ENCODE peak calls at places on chromosome 10, in eight cellular contexts. C is mesothelial cell of epicardium, Q is AG10803, Z is right lobe of liver, F is adrenal gland, U is Calu3, W is breast epithelium, H is AG04450. K is an unnamed sample.

GRCh38 chr10:70551971-70552422 is 50.5 kb downstream of the PRF1 start:
- DNase-seq in C (no peak), Q (peak), Z (no peak), F (no peak), U (no peak), W (no peak), H (peak), K (no peak)

GRCh38 chr10:1543596-1543995 is 193.7 kb downstream of the ADARB2 start:
- DNase-seq in C (no peak), Q (no peak), Z (no peak), F (no peak), U (no peak), W (peak), H (no peak), K (no peak)

GRCh38 chr10:46225597-46225996 is 61.2 kb upstream of the ANTXRL start:
- DNase-seq in C (no peak), Q (no peak), Z (no peak), F (no peak), U (no peak), W (peak), H (no peak), K (no peak)

GRCh38 chr10:70931168-70931805 is 42.9 kb upstream of the PCBD1 start:
- DNase-seq in C (no peak), Q (peak), Z (no peak), F (no peak), U (peak), W (no peak), H (no peak), K (no peak)

GRCh38 chr10:176677-177076 is 41.4 kb downstream of the ZMYND11 start:
- DNase-seq in C (no peak), Q (no peak), Z (no peak), F (no peak), U (no peak), W (no peak), H (no peak), K (no peak)

GRCh38 chr10:86294346-86295265 is 72.0 kb downstream of the GRID1 start:
- DNase-seq in C (no peak), Q (no peak), Z (no peak), F (no peak), U (no peak), W (peak), H (no peak), K (no peak)

GRCh38 chr10:69315100-69315542 is 36.8 kb downstream of the HK1 start:
- DNase-seq in C (no peak), Q (no peak), Z (no peak), F (no peak), U (no peak), W (no peak), H (no peak), K (no peak)

GRCh38 chr10:30581779-30582380 is 47.7 kb downstream of the LYZL2 start:
- DNase-seq in C (no peak), Q (peak), Z (no peak), F (peak), U (peak), W (no peak), H (peak), K (no peak)

GRCh38 chr10:91391915-91392314 is 18.2 kb upstream of the HECTD2 start:
- DNase-seq in C (no peak), Q (no peak), Z (no peak), F (no peak), U (no peak), W (no peak), H (no peak), K (no peak)

GRCh38 chr10:119330342-119330741 is 123.0 kb downstream of the GRK5 start:
- DNase-seq in C (no peak), Q (no peak), Z (no peak), F (no peak), U (no peak), W (no peak), H (no peak), K (no peak)

GRCh38 chr10:25175527-25176420 is 973 bp downstream of the GPR158 start:
- DNase-seq in C (peak), Q (no peak), Z (no peak), F (no peak), U (no peak), W (no peak), H (no peak), K (peak)

GRCh38 chr10:132964231-132964630 is 21.9 kb upstream of the CFAP46 start:
- DNase-seq in C (no peak), Q (no peak), Z (no peak), F (no peak), U (no peak), W (peak), H (no peak), K (peak)

GRCh38 chr10:67011981-67012380 is 86.1 kb downstream of the LRRTM3 start:
- DNase-seq in C (no peak), Q (no peak), Z (no peak), F (no peak), U (no peak), W (no peak), H (no peak), K (no peak)

GRCh38 chr10:13984647-13985155 is 346.0 kb downstream of the FRMD4A start:
- DNase-seq in C (no peak), Q (peak), Z (no peak), F (no peak), U (no peak), W (no peak), H (peak), K (no peak)

GRCh38 chr10:77877461-77878344 is 48.9 kb downstream of the DLG5 start:
- DNase-seq in C (no peak), Q (peak), Z (no peak), F (peak), U (no peak), W (no peak), H (peak), K (no peak)

GRCh38 chr10:43099928-43100327 is 23.1 kb downstream of the RET start:
- DNase-seq in C (no peak), Q (no peak), Z (no peak), F (no peak), U (no peak), W (no peak), H (no peak), K (no peak)

GRCh38 chr10:100824886-100825285 is 79.5 kb downstream of the PAX2 start:
- DNase-seq in C (no peak), Q (no peak), Z (no peak), F (no peak), U (no peak), W (peak), H (no peak), K (no peak)

GRCh38 chr10:31004611-31005193 is 27.0 kb downstream of the ZNF438 start:
- DNase-seq in C (no peak), Q (peak), Z (no peak), F (no peak), U (no peak), W (no peak), H (peak), K (no peak)

GRCh38 chr10:105140600-105140999 is 499.5 kb downstream of the SORCS3 start:
- DNase-seq in C (no peak), Q (no peak), Z (no peak), F (no peak), U (no peak), W (no peak), H (no peak), K (no peak)

GRCh38 chr10:103712898-103713498 is 142.4 kb downstream of the SH3PXD2A start:
- DNase-seq in C (peak), Q (peak), Z (peak), F (peak), U (peak), W (peak), H (peak), K (peak)

GRCh38 chr10:103715430-103715829 is 139.9 kb downstream of the SH3PXD2A start:
- DNase-seq in C (no peak), Q (peak), Z (no peak), F (no peak), U (no peak), W (no peak), H (peak), K (peak)

GRCh38 chr10:103713676-103714075 is 141.7 kb downstream of the SH3PXD2A start:
- DNase-seq in C (no peak), Q (no peak), Z (no peak), F (no peak), U (no peak), W (no peak), H (no peak), K (no peak)

GRCh38 chr10:103716206-103717160 is 138.9 kb downstream of the SH3PXD2A start:
- DNase-seq in C (no peak), Q (peak), Z (no peak), F (no peak), U (peak), W (peak), H (no peak), K (peak)

GRCh38 chr10:103714232-103714891 is 141.0 kb downstream of the SH3PXD2A start:
- DNase-seq in C (no peak), Q (no peak), Z (no peak), F (no peak), U (no peak), W (no peak), H (no peak), K (no peak)
- TF ChIP-seq CTCF in C (no peak), Q (no peak), Z (no peak), F (no peak), U (no peak), W (no peak), H (no peak), K (no peak)

DNA sequence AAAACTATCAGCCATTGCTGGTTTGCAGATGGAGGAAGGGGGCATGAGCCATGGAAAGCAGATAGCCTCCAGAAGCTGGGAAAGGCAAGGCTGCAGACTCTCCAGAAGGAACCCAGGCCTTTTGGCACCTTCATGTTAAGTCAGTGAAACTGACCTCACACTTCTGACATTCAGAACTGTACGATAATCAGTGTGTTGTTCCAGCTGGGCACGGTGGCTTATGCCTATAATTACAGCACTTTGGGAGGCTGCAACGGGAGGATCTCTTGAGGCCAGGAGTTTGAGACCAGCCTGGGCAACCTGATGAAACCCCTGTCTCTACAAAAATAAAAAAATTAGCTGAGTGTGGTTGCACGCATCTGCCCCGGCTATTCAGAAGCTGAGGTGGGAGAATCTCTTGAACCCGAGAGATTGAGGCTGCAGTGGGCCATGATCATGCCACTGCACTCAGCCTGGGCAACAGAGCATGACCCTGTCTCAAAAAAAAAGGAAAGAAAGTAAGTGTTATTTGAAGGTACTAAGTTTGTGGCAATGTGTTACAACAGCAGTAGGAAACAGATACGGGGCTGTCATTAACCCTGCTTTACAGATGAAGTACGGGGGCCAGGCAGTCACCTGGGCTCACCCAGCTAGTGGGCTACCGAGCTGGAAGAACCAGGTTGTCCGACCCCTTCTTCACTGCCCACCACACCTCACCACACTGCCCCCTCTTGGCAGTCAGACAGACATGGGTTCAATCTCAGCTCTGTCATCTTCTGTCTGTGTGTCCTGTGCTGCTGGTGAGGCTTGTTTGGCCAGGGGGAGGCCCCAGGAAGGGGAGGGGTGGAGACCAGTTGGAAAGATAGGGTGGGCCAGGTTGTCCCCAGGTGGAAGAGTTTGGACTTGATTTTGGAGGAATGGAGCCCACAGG is 18.3 kb downstream of the CHST3 start:
- DNase-seq in C (no peak), Q (no peak), Z (no peak), F (no peak), U (no peak), W (peak), H (no peak), K (no peak)
- TF ChIP-seq CTCF in C (no peak), Q (no peak), Z (no peak), F (no peak), U (no peak), W (no peak), H (no peak), K (no peak)

DNA sequence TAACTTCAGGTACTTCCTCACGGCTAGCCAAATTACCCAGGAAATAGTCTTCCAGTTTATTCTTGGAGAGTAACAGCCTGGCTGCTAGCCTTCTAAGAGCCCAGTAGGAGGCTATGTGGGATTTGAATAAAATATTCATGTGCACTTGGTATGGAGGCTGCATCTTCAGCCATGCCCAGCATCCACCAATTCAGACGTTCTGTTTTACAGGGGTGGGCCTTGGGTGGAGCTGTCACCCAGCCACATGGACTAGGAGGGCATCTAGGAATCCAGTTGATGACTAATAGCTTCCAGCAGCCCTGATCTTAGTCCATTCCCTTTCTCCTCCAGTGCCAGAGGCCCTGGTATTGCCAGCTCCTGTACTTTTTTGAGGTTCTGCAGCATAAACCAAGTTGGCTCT is 66.3 kb upstream of the ZRANB1 start:
- DNase-seq in C (no peak), Q (peak), Z (no peak), F (peak), U (no peak), W (no peak), H (no peak), K (no peak)
- TF ChIP-seq CTCF in C (no peak), Q (peak), Z (no peak), F (no peak), U (no peak), W (no peak), H (peak), K (no peak)

GRCh38 chr10:124565565-124566221 is 104.1 kb downstream of the LHPP start:
- DNase-seq in C (no peak), Q (no peak), Z (peak), F (peak), U (peak), W (peak), H (no peak), K (peak)
- TF ChIP-seq CTCF in C (no peak), Q (peak), Z (peak), F (peak), U (peak), W (no peak), H (peak), K (peak)

GRCh38 chr10:60846173-60846572 is 67.9 kb downstream of the CDK1 start:
- DNase-seq in C (no peak), Q (peak), Z (no peak), F (peak), U (peak), W (no peak), H (peak), K (no peak)
- TF ChIP-seq CTCF in C (no peak), Q (no peak), Z (no peak), F (no peak), U (no peak), W (no peak), H (peak), K (no peak)

DNA sequence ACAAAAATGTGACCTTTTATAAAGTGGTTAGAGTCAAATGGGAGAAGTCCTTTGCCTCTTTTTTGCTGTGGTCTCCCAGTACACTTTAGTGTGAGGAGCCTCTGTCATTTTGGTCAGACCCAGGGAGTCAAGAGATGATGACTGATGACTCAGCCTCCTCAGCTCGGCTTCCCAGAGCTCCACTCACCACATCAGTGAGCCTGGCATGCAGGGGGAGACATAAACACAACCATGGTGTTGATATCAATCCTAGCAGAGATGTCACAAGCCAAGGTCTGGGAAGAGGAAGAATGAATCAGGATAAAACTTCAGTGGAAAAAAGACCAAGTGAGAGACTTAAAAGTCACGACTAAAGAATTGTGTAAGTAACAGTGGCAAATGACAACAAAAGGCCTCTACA is 50.1 kb downstream of the TFAM start:
- DNase-seq in C (no peak), Q (peak), Z (no peak), F (peak), U (peak), W (no peak), H (peak), K (no peak)
- TF ChIP-seq CTCF in C (no peak), Q (peak), Z (no peak), F (no peak), U (no peak), W (no peak), H (no peak), K (no peak)

GRCh38 chr10:57706576-57707299 is 561.0 kb downstream of the IPMK start:
- DNase-seq in C (no peak), Q (no peak), Z (no peak), F (no peak), U (no peak), W (no peak), H (no peak), K (no peak)
- TF ChIP-seq CTCF in C (no peak), Q (no peak), Z (no peak), F (no peak), U (no peak), W (no peak), H (no peak), K (no peak)

DNA sequence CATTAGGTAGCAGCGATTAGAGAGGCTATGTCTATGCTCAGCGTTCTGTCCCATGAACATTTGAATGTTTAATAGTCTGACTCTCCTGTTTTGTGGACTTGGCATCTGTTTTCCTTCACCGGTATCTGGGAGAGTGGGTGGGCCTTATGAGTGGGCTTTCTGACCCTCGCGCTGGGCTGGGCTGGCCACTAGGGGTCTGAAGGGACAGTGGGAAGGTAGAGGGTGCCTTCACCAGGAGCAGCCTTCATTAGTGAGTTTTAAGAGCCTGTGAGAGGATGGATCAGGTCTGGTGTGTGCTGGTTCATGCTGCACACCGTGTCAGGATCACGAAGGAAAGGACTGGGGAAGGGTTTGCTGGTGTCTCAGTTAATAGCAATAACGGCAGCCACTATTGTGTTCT is 33.4 kb downstream of the DCLRE1A start:
- DNase-seq in C (no peak), Q (no peak), Z (no peak), F (no peak), U (no peak), W (no peak), H (no peak), K (no peak)
- TF ChIP-seq CTCF in C (no peak), Q (no peak), Z (no peak), F (no peak), U (no peak), W (no peak), H (no peak), K (no peak)

GRCh38 chr10:98795467-98795866 is 348.7 kb upstream of the HPS1 start:
- DNase-seq in C (no peak), Q (no peak), Z (no peak), F (no peak), U (no peak), W (no peak), H (no peak), K (peak)

GRCh38 chr10:98790817-98791216 is 344.1 kb upstream of the HPS1 start:
- DNase-seq in C (no peak), Q (no peak), Z (no peak), F (no peak), U (no peak), W (no peak), H (no peak), K (no peak)
- TF ChIP-seq CTCF in C (peak), Q (no peak), Z (peak), F (peak), U (no peak), W (no peak), H (peak), K (peak)

DNA sequence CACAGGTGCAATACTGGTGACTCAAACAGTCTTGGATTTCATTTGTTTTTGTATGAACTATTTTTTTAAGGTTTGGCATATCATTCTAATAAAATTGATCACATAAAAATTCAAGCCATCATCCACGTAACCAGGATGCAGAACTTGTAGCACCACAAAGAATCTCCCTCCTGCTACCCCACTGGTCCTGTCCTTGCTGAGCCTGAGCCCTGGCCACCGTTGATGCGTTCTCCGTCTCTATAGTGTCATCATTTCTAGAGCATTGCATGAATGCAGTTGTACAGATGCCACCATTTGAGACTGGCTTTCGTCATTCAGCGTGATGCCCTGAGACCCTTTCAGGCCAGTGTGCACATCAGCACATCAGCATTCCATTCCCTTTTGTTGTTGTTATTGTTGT is 273.5 kb downstream of the TCERG1L start:
- DNase-seq in C (no peak), Q (no peak), Z (no peak), F (no peak), U (no peak), W (no peak), H (no peak), K (no peak)
- TF ChIP-seq CTCF in C (no peak), Q (no peak), Z (no peak), F (no peak), U (no peak), W (no peak), H (no peak), K (no peak)